ENCODE peak calls at places on chromosomes 1 and 21, in eight cellular contexts. F is fibroblast of mammary gland; E is NCI-H510A; Y is Ammon's horn; Q is activated CD4-positive, alpha-beta T cell treated with anti-CD3 and anti-CD28 coated beads, Interleukin-2, amount 50 U/mL, for 48 hours; D is AG09319; I is stomach; V is COR-L47. P is an unnamed sample.
A peak's percentile ranks its signal among the peaks of the same experiment; 100 is the strongest.

GRCh38 chr1:169027607-169028320 is 78.7 kb upstream of the ATP1B1 start:
- DNase-seq in F (no peak), E (no peak), Y (no peak), Q (no peak), D (no peak), I (no peak), V (no peak), P (no peak)

GRCh38 chr1:243968413-243968812 is 82.7 kb upstream of the ZBTB18 start:
- DNase-seq in F (no peak), E (no peak), Y (no peak), Q (no peak), D (no peak), I (no peak), V (no peak), P (peak; percentile 41)

GRCh38 chr1:230979389-230979716 is 459 bp downstream of the ARV1 start:
- DNase-seq in F (no peak), E (no peak), Y (no peak), Q (no peak), D (no peak), I (no peak), V (no peak), P (no peak)

GRCh38 chr1:93963585-93963984 is 54.4 kb upstream of the GCLM start:
- DNase-seq in F (peak; percentile 16), E (no peak), Y (no peak), Q (no peak), D (no peak), I (no peak), V (no peak), P (no peak)

GRCh38 chr21:24204641-24205040 is 1402.6 kb downstream of the MRPL39 start:
- DNase-seq in F (no peak), E (no peak), Y (no peak), Q (no peak), D (no peak), I (no peak), V (no peak), P (no peak)

GRCh38 chr1:63190171-63190570 is 132.2 kb upstream of the FOXD3 start:
- DNase-seq in F (no peak), E (no peak), Y (no peak), Q (no peak), D (no peak), I (no peak), V (no peak), P (no peak)

GRCh38 chr1:167330601-167331293 is 110.1 kb downstream of the POU2F1 start:
- DNase-seq in F (no peak), E (no peak), Y (no peak), Q (no peak), D (no peak), I (no peak), V (no peak), P (no peak)

GRCh38 chr1:178538192-178538916 is 25.4 kb downstream of the TEX35 start:
- DNase-seq in F (peak; percentile 90), E (no peak), Y (no peak), Q (no peak), D (no peak), I (no peak), V (no peak), P (peak; percentile 82)

GRCh38 chr1:166836733-166837132 is 2.5 kb upstream of the POGK start:
- DNase-seq in F (no peak), E (no peak), Y (no peak), Q (no peak), D (no peak), I (no peak), V (no peak), P (no peak)

P was measured in HCEC 1CT.